ENCODE peak calls at places on chromosome 4, in five cellular contexts. D, E, Q, B and R are unnamed samples.

GRCh38 chr4:16075975-16076757 is 7.7 kb downstream of the PROM1 start:
- DNase-seq in D (no peak), E (no peak), Q (no peak), B (peak), R (no peak)

GRCh38 chr4:89152972-89153371 is 41.6 kb downstream of the TIGD2 start:
- DNase-seq in D (no peak), E (no peak), Q (no peak), B (peak), R (no peak)

GRCh38 chr4:125338814-125339213 is 24.1 kb downstream of the FAT4 start:
- DNase-seq in D (no peak), E (no peak), Q (no peak), B (no peak), R (no peak)

GRCh38 chr4:100547541-100548208 is 29.9 kb upstream of the EMCN start:
- DNase-seq in D (peak), E (no peak), Q (peak), B (peak), R (no peak)

GRCh38 chr4:135120190-135120589 is 918.6 kb upstream of the PABPC4L start:
- DNase-seq in D (no peak), E (no peak), Q (no peak), B (no peak), R (peak)

GRCh38 chr4:41692717-41693345 is 55.7 kb downstream of the PHOX2B start:
- DNase-seq in D (peak), E (peak), Q (peak), B (peak), R (peak)

GRCh38 chr4:84597450-84597849 is 14.5 kb downstream of the CDS1 start:
- DNase-seq in D (no peak), E (no peak), Q (no peak), B (peak), R (no peak)

GRCh38 chr4:121726642-121727268 is 30.0 kb upstream of the ANXA5 start:
- DNase-seq in D (no peak), E (peak), Q (no peak), B (peak), R (peak)

GRCh38 chr4:125368684-125369083 is 53.9 kb downstream of the FAT4 start:
- DNase-seq in D (no peak), E (no peak), Q (no peak), B (no peak), R (peak)

GRCh38 chr4:25310825-25311210 is 1.8 kb upstream of the ZCCHC4 start:
- DNase-seq in D (no peak), E (no peak), Q (no peak), B (no peak), R (no peak)

GRCh38 chr4:123312951-123313592 is 83.5 kb upstream of the SPRY1 start:
- DNase-seq in D (no peak), E (no peak), Q (no peak), B (no peak), R (no peak)

GRCh38 chr4:72666910-72667309 is 97.9 kb upstream of the ADAMTS3 start:
- DNase-seq in D (no peak), E (peak), Q (peak), B (peak), R (no peak)

GRCh38 chr4:183394166-183394951 is 50.1 kb upstream of the CDKN2AIP start:
- DNase-seq in D (no peak), E (no peak), Q (no peak), B (no peak), R (no peak)

GRCh38 chr4:1458581-1458980 is 52.3 kb upstream of the NKX1-1 start:
- DNase-seq in D (no peak), E (no peak), Q (no peak), B (no peak), R (no peak)

GRCh38 chr4:82630079-82630478 is 68.3 kb upstream of the TMEM150C start:
- DNase-seq in D (no peak), E (no peak), Q (no peak), B (no peak), R (no peak)

GRCh38 chr4:27082786-27083185 is 222.1 kb downstream of the STIM2 start:
- DNase-seq in D (no peak), E (no peak), Q (no peak), B (no peak), R (no peak)

GRCh38 chr4:27081675-27082579 is 221.3 kb downstream of the STIM2 start:
- DNase-seq in D (no peak), E (no peak), Q (no peak), B (no peak), R (no peak)

GRCh38 chr4:27088491-27088890 is 227.8 kb downstream of the STIM2 start:
- DNase-seq in D (no peak), E (no peak), Q (no peak), B (peak), R (no peak)

GRCh38 chr4:27087306-27088045 is 226.8 kb downstream of the STIM2 start:
- DNase-seq in D (no peak), E (no peak), Q (peak), B (peak), R (no peak)

DNA sequence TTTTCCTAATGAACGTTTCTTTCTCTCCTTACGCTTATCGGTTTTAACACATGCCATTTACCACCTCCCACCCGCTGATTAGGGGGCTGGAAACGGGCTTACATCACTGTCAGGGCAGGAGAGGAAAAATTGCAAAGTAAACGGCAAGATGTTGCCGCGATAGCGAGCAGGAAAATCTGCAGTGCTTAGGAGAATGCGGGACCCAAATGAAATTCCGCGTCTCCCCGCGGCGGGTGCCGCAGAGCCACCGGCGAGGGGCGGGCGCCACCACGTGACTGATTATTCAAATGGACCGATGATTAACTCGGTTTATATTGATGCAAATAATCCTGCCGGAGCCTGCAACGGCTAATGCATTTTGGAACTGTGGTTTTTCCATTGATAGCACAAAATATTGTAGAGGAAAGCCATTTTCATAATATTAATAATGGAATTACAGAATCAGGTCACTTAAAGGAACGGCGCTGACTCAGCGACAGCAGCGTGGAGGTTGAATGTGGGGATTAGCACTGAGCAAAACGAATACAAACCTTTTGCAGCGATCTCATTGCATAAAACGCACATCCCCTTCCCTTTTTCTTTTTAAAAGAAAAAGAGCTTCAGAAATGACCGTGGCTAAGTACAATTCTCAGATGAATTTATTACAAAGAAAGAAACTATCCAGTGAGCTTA is 224.2 kb downstream of the STIM2 start:
- DNase-seq in D (no peak), E (peak), Q (peak), B (peak), R (peak)
- H3K9ac ChIP-seq in D (no peak), E (no peak), Q (peak), B (no peak), R (no peak)

GRCh38 chr4:151743894-151744293 is 16.9 kb downstream of the GATB start:
- DNase-seq in D (no peak), E (no peak), Q (no peak), B (no peak), R (no peak)
- H2AK5ac ChIP-seq in D (no peak), E (no peak), Q (no peak), B (no peak), R (no peak)

GRCh38 chr4:38728651-38729141 is 54.1 kb downstream of the TLR10 start:
- DNase-seq in D (peak), E (no peak), Q (peak), B (peak), R (no peak)
- H3K9ac ChIP-seq in D (no peak), E (no peak), Q (no peak), B (no peak), R (no peak)

GRCh38 chr4:152258391-152258790 is 277.5 kb downstream of the FBXW7 start:
- DNase-seq in D (no peak), E (no peak), Q (no peak), B (no peak), R (no peak)

GRCh38 chr4:152259866-152260265 is 276.0 kb downstream of the FBXW7 start:
- DNase-seq in D (no peak), E (no peak), Q (no peak), B (no peak), R (peak)

GRCh38 chr4:152257601-152258066 is 278.3 kb downstream of the FBXW7 start:
- DNase-seq in D (no peak), E (peak), Q (no peak), B (peak), R (peak)

GRCh38 chr4:152256996-152257395 is 278.9 kb downstream of the FBXW7 start:
- DNase-seq in D (no peak), E (no peak), Q (no peak), B (no peak), R (no peak)

GRCh38 chr4:152258804-152259708 is 276.8 kb downstream of the FBXW7 start:
- DNase-seq in D (no peak), E (no peak), Q (no peak), B (peak), R (peak)
- H2AK5ac ChIP-seq in D (no peak), E (peak), Q (no peak), B (no peak), R (peak)

DNA sequence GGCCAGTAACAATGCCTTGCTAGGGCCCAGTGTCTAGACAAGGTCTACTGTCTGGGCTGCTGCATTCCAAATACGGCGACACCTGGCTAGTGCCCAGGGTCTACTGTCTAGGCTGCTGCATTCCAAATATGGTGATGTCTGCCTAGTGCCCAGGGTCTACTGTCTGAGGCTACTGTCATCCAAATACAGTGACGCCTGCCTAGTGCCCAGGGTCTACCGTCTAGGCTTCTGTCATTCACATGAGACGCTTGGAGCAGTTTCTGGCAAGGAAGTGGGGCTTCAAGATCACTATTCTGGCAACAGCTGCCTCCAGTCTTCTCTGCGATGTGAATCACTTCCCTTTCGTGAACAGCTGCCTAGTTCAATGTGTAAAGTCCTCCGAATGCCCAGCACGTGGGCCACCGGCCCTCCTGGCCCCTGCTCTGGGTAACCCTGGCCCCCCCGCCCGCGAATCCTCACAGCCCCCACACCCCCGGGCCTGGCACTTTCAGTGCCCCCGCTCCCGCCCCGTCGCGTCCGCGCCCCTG is 12.7 kb downstream of the ACOX3 start:
- DNase-seq in D (no peak), E (no peak), Q (no peak), B (peak), R (peak)
- H3K9ac ChIP-seq in D (peak), E (peak), Q (no peak), B (peak), R (peak)

GRCh38 chr4:158824425-158825274 is 55.8 kb downstream of the FNIP2 start:
- DNase-seq in D (no peak), E (no peak), Q (no peak), B (peak), R (peak)

GRCh38 chr4:158821228-158822009 is 52.6 kb downstream of the FNIP2 start:
- DNase-seq in D (no peak), E (no peak), Q (no peak), B (no peak), R (peak)

GRCh38 chr4:158822348-158822747 is 53.5 kb downstream of the FNIP2 start:
- DNase-seq in D (no peak), E (no peak), Q (no peak), B (no peak), R (no peak)

GRCh38 chr4:158825443-158826036 is 56.7 kb downstream of the FNIP2 start:
- DNase-seq in D (no peak), E (no peak), Q (no peak), B (peak), R (no peak)

GRCh38 chr4:158823461-158823873 is 54.6 kb downstream of the FNIP2 start:
- DNase-seq in D (no peak), E (no peak), Q (no peak), B (no peak), R (peak)
- H2AK5ac ChIP-seq in D (no peak), E (no peak), Q (no peak), B (no peak), R (no peak)